ENCODE peak calls at places on chromosome 10, in ten cellular contexts. R is CD4-positive, alpha-beta T cell; Y is MM.1S; E is BE2C; W is AG04449; F is AG04450; P is colonic mucosa; A is astrocyte; V is A549; H is heart left ventricle. Q is an unnamed sample.

GRCh38 chr10:7464703-7465102 is 53.9 kb upstream of the SFMBT2 start:
- DNase-seq in R (no peak), Y (no peak), E (no peak), W (no peak), F (no peak), P (no peak), A (no peak), V (no peak), H (no peak), Q (no peak)

GRCh38 chr10:129725890-129726631 is 238.0 kb downstream of the EBF3 start:
- DNase-seq in R (no peak), Y (no peak), E (no peak), W (no peak), F (no peak), P (no peak), A (no peak), V (no peak), H (no peak), Q (no peak)

GRCh38 chr10:125005312-125006187 is 63.6 kb downstream of the ZRANB1 start:
- DNase-seq in R (no peak), Y (no peak), E (no peak), W (no peak), F (no peak), P (no peak), A (no peak), V (no peak), H (peak), Q (no peak)

GRCh38 chr10:94630017-94630688 is 53.4 kb upstream of the CYP2C18 start:
- DNase-seq in R (no peak), Y (peak), E (no peak), W (no peak), F (peak), P (no peak), A (peak), V (peak), H (no peak), Q (peak)

GRCh38 chr10:104638861-104639594 is 2.1 kb upstream of the SORCS3 start:
- DNase-seq in R (no peak), Y (peak), E (peak), W (no peak), F (no peak), P (no peak), A (no peak), V (peak), H (no peak), Q (no peak)

GRCh38 chr10:71691405-71691804 is 28.2 kb downstream of the C10orf105 start:
- DNase-seq in R (no peak), Y (no peak), E (no peak), W (no peak), F (no peak), P (no peak), A (no peak), V (no peak), H (no peak), Q (no peak)

GRCh38 chr10:11742009-11742778 is at the start of gene ECHDC3:
- DNase-seq in R (peak), Y (peak), E (peak), W (no peak), F (no peak), P (peak), A (peak), V (peak), H (peak), Q (peak)

GRCh38 chr10:43196981-43197833 is 59.0 kb downstream of the CSGALNACT2 start:
- DNase-seq in R (no peak), Y (no peak), E (no peak), W (no peak), F (no peak), P (no peak), A (no peak), V (no peak), H (no peak), Q (no peak)

GRCh38 chr10:51389415-51390342 is 309.7 kb downstream of the CSTF2T start:
- DNase-seq in R (peak), Y (peak), E (peak), W (peak), F (peak), P (peak), A (peak), V (peak), H (peak), Q (peak)

GRCh38 chr10:124886195-124886594 is 55.7 kb upstream of the ZRANB1 start:
- DNase-seq in R (no peak), Y (no peak), E (no peak), W (no peak), F (no peak), P (no peak), A (no peak), V (no peak), H (no peak), Q (peak)

GRCh38 chr10:34753014-34753757 is 61.9 kb downstream of the PARD3 start:
- DNase-seq in R (no peak), Y (no peak), E (no peak), W (no peak), F (no peak), P (no peak), A (no peak), V (no peak), H (no peak), Q (no peak)

GRCh38 chr10:127813290-127813689 is 76.3 kb downstream of the FOXI2 start:
- DNase-seq in R (no peak), Y (peak), E (no peak), W (no peak), F (no peak), P (no peak), A (no peak), V (no peak), H (no peak), Q (no peak)

GRCh38 chr10:11876805-11877395 is 53.7 kb downstream of the PROSER2 start:
- DNase-seq in R (no peak), Y (no peak), E (no peak), W (no peak), F (no peak), P (no peak), A (no peak), V (no peak), H (no peak), Q (no peak)

DNA sequence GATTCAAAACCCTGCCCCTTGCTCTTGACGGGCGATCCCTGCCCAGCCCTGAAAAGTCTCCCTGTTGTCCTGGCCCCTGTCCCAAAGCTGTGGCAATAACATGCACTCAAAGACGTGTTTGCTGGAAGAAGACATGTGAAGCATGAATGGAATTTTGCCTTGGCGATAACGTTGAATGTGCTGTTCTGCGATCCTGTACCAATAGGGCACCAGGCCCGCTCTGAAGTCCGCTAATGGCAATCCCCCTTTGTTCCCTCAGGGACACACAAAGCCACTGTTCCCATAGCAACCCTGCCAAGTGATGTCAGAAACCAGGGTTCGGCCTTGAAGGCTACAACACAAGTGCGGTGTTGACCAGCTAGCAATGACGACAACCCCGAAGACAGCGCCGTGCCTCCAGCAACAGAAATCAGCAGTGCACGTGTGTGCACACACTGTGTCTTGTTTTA is 284.6 kb downstream of the KLF6 start:
- DNase-seq in R (no peak), Y (no peak), E (no peak), W (no peak), F (peak), P (no peak), A (peak), V (peak), H (peak), Q (peak)
- TF ChIP-seq CTCF in R (no peak), Y (no peak), E (no peak), W (no peak), F (no peak), P (no peak), A (no peak), V (no peak), H (no peak), Q (no peak)

GRCh38 chr10:6203331-6204062 is 765 bp downstream of the PFKFB3 start:
- DNase-seq in R (peak), Y (peak), E (peak), W (no peak), F (no peak), P (peak), A (peak), V (peak), H (peak), Q (peak)
- TF ChIP-seq CTCF in R (peak), Y (no peak), E (no peak), W (peak), F (peak), P (no peak), A (no peak), V (peak), H (no peak), Q (no peak)

DNA sequence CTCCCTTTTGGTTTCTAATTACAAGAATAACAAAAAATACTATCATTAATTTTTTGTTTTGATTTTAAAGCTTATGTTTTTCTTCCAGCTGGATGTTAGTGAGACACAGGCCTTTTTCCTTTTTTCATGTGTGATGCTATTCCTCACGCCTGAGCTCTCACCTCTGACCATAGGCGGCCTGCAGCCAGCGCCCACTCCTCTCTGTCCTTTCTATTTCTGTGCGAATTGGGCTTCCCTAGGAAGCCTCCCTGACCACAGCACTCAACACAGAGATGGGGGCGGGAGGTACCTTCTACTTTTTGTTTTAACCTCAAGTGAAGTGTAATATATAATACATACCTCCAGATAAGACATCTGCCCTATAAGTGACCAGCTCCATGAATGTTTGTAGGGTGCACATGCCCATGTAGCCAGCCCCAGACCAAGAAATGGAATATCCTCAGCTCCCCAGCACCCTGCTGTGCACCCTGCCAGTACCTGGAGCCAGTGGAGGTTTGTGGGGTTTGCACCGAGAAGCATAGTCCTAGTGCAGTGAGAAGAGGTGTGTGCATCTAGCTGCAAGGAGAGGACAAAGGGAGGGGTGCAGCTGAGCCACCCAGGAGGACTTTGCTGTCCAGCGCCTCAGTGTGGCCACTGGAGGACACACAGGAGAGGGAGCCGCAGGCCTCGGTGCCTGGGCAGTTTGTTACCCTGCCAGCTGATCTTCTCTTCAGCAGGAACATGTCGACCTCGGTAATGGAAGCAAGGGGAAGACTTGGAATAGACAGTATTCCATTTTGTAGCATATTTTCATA is 38.5 kb downstream of the BNIP3 start:
- DNase-seq in R (no peak), Y (no peak), E (peak), W (no peak), F (no peak), P (no peak), A (no peak), V (peak), H (no peak), Q (no peak)
- TF ChIP-seq CTCF in R (peak), Y (no peak), E (peak), W (peak), F (peak), P (peak), A (peak), V (peak), H (peak), Q (peak)

DNA sequence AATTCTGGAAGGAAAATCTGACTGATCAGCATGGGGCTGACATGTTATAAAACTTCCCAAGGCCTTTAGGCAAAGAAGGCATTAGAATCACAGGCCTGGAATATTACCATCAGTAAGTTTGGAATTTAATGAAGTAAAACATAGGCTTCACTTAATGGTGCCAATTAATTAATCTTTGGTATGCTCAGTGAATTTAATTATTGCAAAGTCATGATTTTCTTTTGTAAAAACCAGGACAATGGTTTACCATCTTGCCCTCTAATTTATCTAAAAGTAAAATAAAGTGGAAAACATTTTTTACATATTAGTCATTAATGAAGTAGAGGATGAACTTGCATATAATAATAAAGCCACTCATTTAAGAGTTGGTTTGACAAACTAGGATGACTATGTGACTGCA is 220.3 kb downstream of the SEC23IP start:
- DNase-seq in R (no peak), Y (no peak), E (no peak), W (no peak), F (no peak), P (no peak), A (no peak), V (no peak), H (no peak), Q (no peak)
- TF ChIP-seq CTCF in R (no peak), Y (no peak), E (no peak), W (no peak), F (no peak), P (no peak), A (no peak), V (no peak), H (no peak), Q (no peak)

Q was measured in AG10803.